ENCODE peak calls at places on chromosomes 16 and 17, in four cellular contexts. P, K, V and B are unnamed samples.
A peak's percentile ranks its signal among the peaks of the same experiment; 100 is the strongest.

GRCh38 chr17:79434215-79434614 is 176.6 kb downstream of the RBFOX3 start:
- DNase-seq in P (no peak), K (no peak), V (no peak), B (no peak)

GRCh38 chr17:72118588-72119279 is 2.1 kb upstream of the SOX9 start:
- DNase-seq in P (peak; percentile 50), K (peak; percentile 84), V (peak; percentile 84), B (peak; percentile 49)

GRCh38 chr17:77736207-77736600 is 222.3 kb upstream of the TNRC6C start:
- DNase-seq in P (no peak), K (peak; percentile 38), V (no peak), B (peak; percentile 2)

GRCh38 chr16:82031116-82032084 is 3.7 kb upstream of the HSD17B2 start:
- DNase-seq in P (peak; percentile 28), K (peak; percentile 64), V (peak; percentile 70), B (no peak)

GRCh38 chr17:37791434-37791833 is 46.6 kb upstream of the HNF1B start:
- DNase-seq in P (peak; percentile 67), K (peak; percentile 37), V (peak; percentile 28), B (peak; percentile 42)

GRCh38 chr17:14019186-14019956 is 49.9 kb upstream of the COX10 start:
- DNase-seq in P (peak; percentile 60), K (no peak), V (peak; percentile 76), B (no peak)

GRCh38 chr17:42101513-42102292 is 3.4 kb upstream of the ZNF385C start:
- DNase-seq in P (peak; percentile 87), K (peak; percentile 79), V (peak; percentile 50), B (peak; percentile 53)

GRCh38 chr16:79628501-79628975 is 28.0 kb upstream of the MAF start:
- DNase-seq in P (no peak), K (no peak), V (peak; percentile 96), B (no peak)

GRCh38 chr16:70159355-70160348 is 13.9 kb upstream of the CLEC18C start:
- DNase-seq in P (no peak), K (no peak), V (peak; percentile 65), B (no peak)

GRCh38 chr17:41444186-41444585 is 3.4 kb upstream of the KRT38 start:
- DNase-seq in P (no peak), K (no peak), V (no peak), B (no peak)

GRCh38 chr16:50680907-50681885 is at the start of gene SNX20:
- DNase-seq in P (no peak), K (no peak), V (no peak), B (peak; percentile 84)

GRCh38 chr17:76138234-76138895 is 2.7 kb downstream of the FOXJ1 start:
- DNase-seq in P (no peak), K (peak; percentile 86), V (no peak), B (no peak)

GRCh38 chr16:50067290-50067853 is 1.6 kb downstream of the HEATR3 start:
- DNase-seq in P (peak; percentile 50), K (peak; percentile 53), V (peak; percentile 56), B (peak; percentile 63)

GRCh38 chr16:85290626-85291301 is 178.5 kb upstream of the CIBAR2 start:
- DNase-seq in P (no peak), K (no peak), V (no peak), B (no peak)

GRCh38 chr17:67223924-67224323 is 21.1 kb downstream of the HELZ start:
- DNase-seq in P (peak; percentile 50), K (no peak), V (no peak), B (peak; percentile 43)

GRCh38 chr17:46983782-46984181 is 4.7 kb upstream of the RPRML start:
- DNase-seq in P (peak; percentile 18), K (peak; percentile 47), V (no peak), B (no peak)

GRCh38 chr16:28904363-28904762 is 20.7 kb downstream of the RABEP2 start:
- DNase-seq in P (no peak), K (no peak), V (no peak), B (no peak)

GRCh38 chr16:17470871-17471744 is at the start of gene XYLT1:
- DNase-seq in P (no peak), K (peak; percentile 83), V (peak; percentile 96), B (peak; percentile 71)

GRCh38 chr17:16872836-16873653 is 98.9 kb downstream of the TNFRSF13B start:
- DNase-seq in P (peak; percentile 51), K (peak; percentile 71), V (no peak), B (peak; percentile 51)

GRCh38 chr16:30972872-30973271 is 12.1 kb upstream of the HSD3B7 start:
- DNase-seq in P (no peak), K (peak; percentile 40), V (peak; percentile 12), B (no peak)

GRCh38 chr16:59698341-59698979 is 964.3 kb upstream of the GOT2 start:
- DNase-seq in P (no peak), K (no peak), V (peak; percentile 76), B (no peak)

GRCh38 chr17:3827124-3827773 is 18.8 kb downstream of the NCBP3 start:
- DNase-seq in P (peak; percentile 67), K (peak; percentile 83), V (peak; percentile 65), B (peak; percentile 78)

GRCh38 chr17:44122825-44123355 is 551 bp downstream of the HDAC5 start:
- DNase-seq in P (no peak), K (no peak), V (no peak), B (no peak)

GRCh38 chr16:86016201-86016965 is 117.4 kb downstream of the IRF8 start:
- DNase-seq in P (peak; percentile 54), K (peak; percentile 72), V (peak; percentile 46), B (peak; percentile 48)

GRCh38 chr17:48985436-48986245 is 11.5 kb upstream of the IGF2BP1 start:
- DNase-seq in P (no peak), K (no peak), V (no peak), B (no peak)

GRCh38 chr17:48113201-48113676 is 5.7 kb downstream of the SNX11 start:
- DNase-seq in P (no peak), K (no peak), V (no peak), B (peak; percentile 39)

GRCh38 chr17:2844386-2844785 is 48.1 kb downstream of the RAP1GAP2 start:
- DNase-seq in P (no peak), K (peak; percentile 53), V (no peak), B (no peak)

GRCh38 chr16:50671644-50672260 is 9.4 kb downstream of the SNX20 start:
- DNase-seq in P (peak; percentile 67), K (peak; percentile 52), V (no peak), B (peak; percentile 50)

GRCh38 chr16:11586375-11586855 is 304 bp downstream of the LITAF start:
- DNase-seq in P (no peak), K (no peak), V (no peak), B (no peak)

DNA sequence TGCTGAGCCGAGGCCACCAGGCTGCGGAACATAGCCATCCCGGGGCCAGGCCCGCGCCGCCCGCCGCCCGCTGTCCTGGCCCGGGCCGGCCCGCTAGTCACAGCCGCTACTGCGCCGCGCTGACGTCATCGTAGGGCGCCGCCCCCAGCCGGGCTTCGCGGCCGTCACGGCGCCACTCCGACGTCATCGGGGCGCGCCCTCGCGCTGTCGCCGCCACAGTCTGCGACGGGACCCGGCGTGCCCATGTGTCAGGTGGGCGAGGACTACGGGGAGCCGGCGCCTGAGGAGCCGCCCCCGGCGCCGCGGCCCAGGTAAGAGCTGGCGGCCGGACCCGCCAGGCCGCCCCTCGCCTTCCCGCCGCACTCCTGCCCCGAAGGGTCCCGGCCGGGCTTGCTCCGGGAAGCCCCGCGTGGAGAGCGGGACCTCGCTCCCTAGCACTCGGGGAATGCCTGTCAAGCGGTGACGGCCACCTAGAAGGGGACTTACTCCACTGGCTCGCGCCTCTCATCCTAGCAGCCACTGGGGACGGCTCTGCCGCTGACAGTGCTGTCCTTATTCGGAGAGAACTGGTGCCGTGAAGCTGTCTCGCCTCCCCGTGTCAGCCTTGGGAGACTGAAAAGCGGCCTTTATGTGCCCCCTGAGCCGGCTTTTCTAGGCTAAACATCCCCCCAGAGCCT is at the start of the genes CTU2 and RNF166:
- DNase-seq in P (peak; percentile 96), K (peak; percentile 96), V (peak; percentile 85), B (peak; percentile 87)
- H2AFZ ChIP-seq in P (peak within 1 kb of the TSS; percentile 77), K (peak within 1 kb of the TSS; percentile 94), V (peak within 1 kb of the TSS; percentile 40), B (peak within 1 kb of the TSS; percentile 98)

DNA sequence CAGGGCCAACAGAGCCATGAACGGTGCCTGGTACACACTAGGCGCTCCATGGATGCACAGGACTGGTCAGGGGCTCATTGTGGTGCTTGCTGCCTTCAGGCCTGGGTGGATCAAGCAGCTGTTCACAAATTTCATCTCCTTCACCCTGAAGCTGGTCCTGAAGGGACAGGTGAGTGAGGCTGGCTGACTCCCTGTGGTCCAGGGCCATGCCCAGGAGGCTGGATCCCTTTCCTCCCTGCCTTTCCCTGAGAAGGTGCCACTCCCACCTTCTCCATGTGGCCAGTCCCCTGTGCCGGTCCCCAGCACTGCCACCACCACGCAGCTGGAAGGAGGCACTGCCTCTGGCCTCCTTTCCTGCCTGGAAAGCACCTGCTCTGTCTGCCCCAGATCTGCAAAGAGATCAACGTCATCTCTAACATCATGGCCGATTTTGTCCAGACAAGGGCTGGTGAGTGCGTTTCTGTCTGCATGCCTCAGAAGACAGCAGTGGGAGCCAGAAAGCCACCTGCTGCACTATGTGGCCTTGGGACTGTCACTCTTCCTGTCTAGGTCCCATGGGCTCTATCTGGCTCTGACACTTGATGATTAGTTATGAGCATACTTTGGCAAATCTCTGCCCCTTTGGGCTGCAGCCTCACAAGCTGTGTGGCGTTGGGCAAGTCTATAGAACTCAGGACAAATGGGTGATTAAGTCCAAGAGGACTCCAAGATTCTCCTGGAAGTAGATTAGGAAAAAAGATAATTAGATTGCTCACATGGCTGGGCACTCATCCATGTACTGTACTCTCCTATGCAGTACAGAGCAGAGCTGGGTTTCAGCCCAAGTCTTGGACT is 9.4 kb downstream of the CETP start:
- DNase-seq in P (no peak), K (no peak), V (no peak), B (no peak)
- H3K4me2 ChIP-seq in P (no peak overlapping the region), K (no peak overlapping the region), V (no peak overlapping the region), B (no peak overlapping the region)

GRCh38 chr16:88685156-88686061 is 898 bp downstream of the SNAI3 start:
- DNase-seq in P (peak; percentile 49), K (peak; percentile 52), V (peak; percentile 31), B (peak; percentile 31)

GRCh38 chr16:88687254-88687576 is 908 bp upstream of the SNAI3 start:
- DNase-seq in P (peak; percentile 57), K (no peak), V (no peak), B (no peak)

GRCh38 chr16:88684569-88685155 is 1.6 kb downstream of the SNAI3 start:
- DNase-seq in P (no peak), K (no peak), V (no peak), B (no peak)

GRCh38 chr16:88686439-88687253 is at the start of gene SNAI3:
- DNase-seq in P (peak; percentile 97), K (peak; percentile 95), V (peak; percentile 48), B (peak; percentile 81)

DNA sequence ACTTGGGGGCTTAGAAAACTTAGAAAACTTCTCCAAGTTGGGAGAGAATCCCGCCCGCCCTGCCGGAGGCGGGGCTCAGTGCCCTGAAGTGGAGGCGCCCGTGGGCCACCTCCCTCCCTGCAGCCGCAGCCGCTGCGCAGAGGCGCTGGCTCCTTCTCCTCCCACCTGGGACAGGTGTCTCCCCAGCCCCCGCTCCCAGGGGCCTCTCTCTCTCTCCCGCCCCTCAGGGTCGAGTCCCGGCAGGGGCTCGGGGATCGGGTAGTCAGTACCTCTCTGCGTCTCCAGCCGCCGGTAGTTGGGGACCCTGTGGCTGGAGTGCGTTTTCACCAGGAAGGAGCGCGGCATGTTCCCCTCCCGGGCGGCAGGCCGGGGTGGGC is 257 bp downstream of the SNAI3 start:
- DNase-seq in P (peak; percentile 58), K (no peak), V (no peak), B (no peak)
- TF ChIP-seq EZH2 in P (no peak), K (peak; percentile 64), V (no peak), B (peak; percentile 23)

GRCh38 chr16:74660383-74660782 is 6.3 kb downstream of the RFWD3 start:
- DNase-seq in P (no peak), K (no peak), V (no peak), B (no peak)

GRCh38 chr16:74666425-74667214 is at the start of gene RFWD3:
- DNase-seq in P (peak; percentile 99), K (peak; percentile 98), V (peak; percentile 98), B (peak; percentile 98)

GRCh38 chr16:74661064-74661463 is 5.6 kb downstream of the RFWD3 start:
- DNase-seq in P (no peak), K (no peak), V (no peak), B (no peak)

GRCh38 chr16:74667215-74667765 is 613 bp upstream of the RFWD3 start:
- DNase-seq in P (peak; percentile 70), K (peak; percentile 79), V (peak; percentile 37), B (peak; percentile 79)

GRCh38 chr16:74666010-74666421 is 661 bp downstream of the RFWD3 start:
- DNase-seq in P (no peak), K (no peak), V (no peak), B (no peak)
- H2AFZ ChIP-seq in P (no peak overlapping the region), K (no peak overlapping the region), V (no peak overlapping the region), B (no peak overlapping the region)